ENCODE peak calls at places on chromosomes 1 and 21, in ten cellular contexts. C is PC-3; M is IMR-90; T is lung; Y is fibroblast of lung; G is right lobe of liver; O is CD8-positive, alpha-beta T cell; I is heart right ventricle; Z is psoas muscle; P is A673. H is an unnamed sample. For H3K27me3 and H3K4me1, the result is how much of the 10 kb centered on the place peaks cover.

GRCh38 chr1:217977943-217978342 is 307.1 kb upstream of the RRP15 start:
- DNase-seq in I (no peak), Z (no peak), O (no peak), C (no peak), G (no peak), Y (no peak), M (no peak), P (no peak), T (no peak), H (no peak)

GRCh38 chr1:90045853-90046563 is 51.1 kb downstream of the ZNF326 start:
- DNase-seq in T (no peak), P (peak), M (peak), I (no peak), Y (peak), Z (no peak), G (no peak), C (peak), O (no peak), H (peak)

GRCh38 chr1:36161656-36162531 is 5.9 kb downstream of the MAP7D1 start:
- DNase-seq in I (no peak), M (no peak), Z (no peak), Y (no peak), O (peak), T (peak), G (no peak), P (no peak), C (peak), H (no peak)

GRCh38 chr21:35635261-35635660 is 425.1 kb downstream of the SETD4 start:
- DNase-seq in G (no peak), T (no peak), C (peak), Z (no peak), M (peak), Y (peak), O (no peak), P (no peak), I (no peak), H (no peak)

GRCh38 chr1:101371259-101371658 is 134.4 kb downstream of the S1PR1 start:
- DNase-seq in O (no peak), T (no peak), Y (peak), I (no peak), G (no peak), C (peak), Z (no peak), P (no peak), M (peak), H (no peak)

GRCh38 chr1:53949023-53949611 is 3.0 kb downstream of the LRRC42 start:
- DNase-seq in Y (peak), C (peak), M (peak), Z (no peak), G (no peak), O (no peak), T (no peak), P (peak), I (peak), H (peak)

GRCh38 chr1:183633676-183634343 is 1.8 kb downstream of the ARPC5 start:
- DNase-seq in I (no peak), P (peak), T (no peak), Y (peak), O (no peak), C (peak), G (no peak), M (peak), Z (no peak), H (peak)

GRCh38 chr1:92444351-92444750 is 42.4 kb downstream of the GFI1 start:
- DNase-seq in P (no peak), O (no peak), G (no peak), T (no peak), Y (peak), Z (no peak), C (peak), I (no peak), M (peak), H (no peak)

GRCh38 chr1:212916395-212917133 is 33.8 kb upstream of the VASH2 start:
- DNase-seq in Z (peak), Y (peak), O (no peak), T (peak), M (peak), G (no peak), P (peak), I (peak), C (no peak), H (peak)

GRCh38 chr21:41967708-41968107 is 13.9 kb upstream of the C2CD2 start:
- DNase-seq in Z (no peak), C (no peak), G (no peak), P (no peak), M (no peak), T (no peak), O (no peak), Y (no peak), I (no peak), H (no peak)

GRCh38 chr1:201999625-202000238 is 10.7 kb upstream of the ELF3 start:
- DNase-seq in Z (no peak), G (no peak), T (no peak), C (peak), O (no peak), M (peak), Y (peak), P (peak), I (peak), H (peak)

GRCh38 chr1:72851597-72851996 is 569.3 kb upstream of the NEGR1 start:
- DNase-seq in G (no peak), I (no peak), Z (no peak), T (no peak), Y (no peak), O (no peak), M (no peak), C (no peak), P (peak), H (no peak)

GRCh38 chr1:10764296-10764798 is 32.1 kb downstream of the CASZ1 start:
- DNase-seq in P (no peak), O (no peak), Y (no peak), C (no peak), Z (no peak), I (no peak), G (no peak), M (no peak), T (no peak), H (no peak)

GRCh38 chr21:39387461-39388037 is 38.7 kb upstream of the HMGN1 start:
- DNase-seq in T (peak), M (peak), Z (peak), G (peak), P (peak), O (peak), I (peak), Y (peak), C (peak), H (peak)

GRCh38 chr21:39384674-39385298 is 35.9 kb upstream of the HMGN1 start:
- DNase-seq in G (no peak), O (no peak), T (no peak), C (peak), Y (peak), M (peak), I (no peak), Z (no peak), P (no peak), H (no peak)

GRCh38 chr21:39386899-39387298 is 38.0 kb upstream of the HMGN1 start:
- DNase-seq in I (no peak), O (no peak), G (no peak), P (no peak), Z (no peak), M (no peak), T (no peak), Y (no peak), C (no peak), H (no peak)

GRCh38 chr21:39385299-39386145 is 36.6 kb upstream of the HMGN1 start:
- DNase-seq in T (peak), O (peak), Z (peak), G (peak), I (peak), P (peak), C (no peak), M (peak), Y (peak), H (peak)

DNA sequence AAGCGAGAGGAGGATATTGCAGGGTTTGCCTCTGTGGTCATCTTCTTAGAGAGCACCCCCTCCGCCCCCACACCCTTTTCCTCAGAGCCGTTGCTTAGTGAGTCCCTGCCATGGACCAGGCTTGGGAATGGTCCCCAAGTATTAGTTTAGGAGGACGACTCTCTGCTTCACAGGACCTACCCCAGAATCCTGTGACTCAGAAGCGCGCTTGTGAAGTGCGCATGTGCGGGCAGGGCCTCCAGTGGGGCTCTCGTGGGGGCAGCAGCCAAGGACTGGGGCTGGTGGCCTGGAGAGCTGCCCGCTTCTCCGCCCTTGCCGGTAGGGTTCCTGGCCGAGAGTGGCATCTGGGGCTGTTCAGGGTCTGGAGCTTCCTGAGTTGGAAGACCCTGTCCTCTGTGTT is 37.3 kb upstream of the HMGN1 start:
- DNase-seq in Y (peak), M (no peak), O (no peak), T (peak), C (no peak), Z (peak), G (no peak), P (no peak), I (peak), H (peak)
- H3K4me3 ChIP-seq in Y (peak), M (peak), O (peak), T (no peak), C (no peak), Z (peak), G (peak), P (peak), I (peak), H (peak)

DNA sequence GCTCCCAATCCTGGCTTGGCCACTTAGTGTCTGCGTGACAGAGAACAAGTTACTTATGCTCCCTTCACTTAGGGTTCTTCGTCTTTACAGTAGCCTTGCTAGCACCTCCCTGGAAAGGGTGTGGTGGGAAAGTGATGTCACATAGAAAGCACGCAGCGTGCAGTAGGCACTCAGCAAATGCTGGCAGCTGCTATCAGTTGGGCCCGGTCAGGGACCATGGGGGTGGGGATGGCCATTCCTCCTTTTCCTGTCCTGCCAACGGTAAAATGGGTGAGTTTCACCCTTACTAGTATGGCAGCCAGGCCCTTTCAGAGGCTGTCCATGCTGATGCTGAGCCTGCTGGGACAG is 6.2 kb upstream of the KCNA10 start:
- DNase-seq in O (no peak), C (no peak), Y (no peak), T (no peak), G (no peak), M (no peak), Z (no peak), P (no peak), I (no peak), H (no peak)
- H3K27me3 ChIP-seq in O (under half), C (half or more), Y (under half), T (under half), G (under half), M (under half), Z (under half), P (under half), I (under half), H (under half)

GRCh38 chr1:206946261-206946660 is at the start of gene PIGR:
- DNase-seq in Y (no peak), G (peak), T (peak), C (no peak), I (no peak), M (no peak), P (no peak), Z (no peak), O (no peak), H (no peak)
- H3K4me1 ChIP-seq in Y (under half), G (under half), T (under half), C (under half), I (under half), M (under half), P (under half), Z (under half), O (under half), H (under half)

GRCh38 chr1:173798078-173798477 is 26.4 kb upstream of the DARS2 start:
- DNase-seq in M (no peak), Z (no peak), T (no peak), C (peak), I (no peak), O (no peak), Y (no peak), P (no peak), G (no peak), H (no peak)
- H3K4me3 ChIP-seq in M (no peak), Z (no peak), T (no peak), C (no peak), I (no peak), O (no peak), Y (no peak), P (no peak), G (no peak), H (no peak)

DNA sequence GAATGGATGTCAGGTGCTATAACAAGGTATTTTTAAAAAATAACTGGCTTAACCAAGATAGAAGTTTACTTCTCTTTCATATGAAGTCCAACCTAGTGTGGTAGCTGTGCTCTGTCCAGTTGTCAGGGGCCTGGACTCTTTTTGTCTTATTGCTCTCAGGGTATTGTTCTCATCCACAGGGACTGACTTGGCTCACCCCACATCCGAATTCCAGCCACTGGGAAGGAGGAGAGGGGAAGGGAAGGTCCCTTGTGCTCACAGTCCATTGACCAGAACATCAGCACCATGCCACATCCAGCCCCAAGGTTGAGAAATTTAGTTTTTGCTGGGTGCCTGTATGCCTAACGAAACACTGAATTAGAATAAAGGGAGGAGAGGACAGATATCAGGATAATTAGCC is 8.7 kb downstream of the EEIG2 start:
- DNase-seq in Y (no peak), G (no peak), T (no peak), O (no peak), M (no peak), Z (no peak), C (no peak), I (no peak), P (no peak), H (no peak)
- H3K27me3 ChIP-seq in Y (under half), G (under half), T (under half), O (under half), M (under half), Z (under half), C (under half), I (under half), P (under half), H (under half)

GRCh38 chr1:116574581-116575291 is 3.9 kb upstream of the CD58 start:
- DNase-seq in C (peak), P (peak), T (peak), I (peak), Y (peak), Z (peak), M (peak), G (no peak), O (peak), H (peak)

GRCh38 chr1:116581323-116581885 is 10.6 kb upstream of the CD58 start:
- DNase-seq in P (no peak), T (no peak), G (no peak), Z (no peak), C (no peak), O (no peak), Y (no peak), M (no peak), I (no peak), H (no peak)

GRCh38 chr1:116579253-116579875 is 8.5 kb upstream of the CD58 start:
- DNase-seq in C (no peak), I (peak), G (no peak), P (no peak), Z (no peak), T (no peak), Y (no peak), O (no peak), M (no peak), H (no peak)

GRCh38 chr1:116585886-116586285 is 15.1 kb upstream of the CD58 start:
- DNase-seq in Z (no peak), T (no peak), Y (no peak), P (no peak), C (no peak), I (no peak), M (no peak), G (no peak), O (no peak), H (no peak)

GRCh38 chr1:116580446-116581322 is 9.9 kb upstream of the CD58 start:
- DNase-seq in C (no peak), P (no peak), I (no peak), O (no peak), M (no peak), Z (no peak), G (no peak), T (no peak), Y (no peak), H (no peak)
- H3K4me1 ChIP-seq in C (under half), P (under half), I (under half), O (under half), M (under half), Z (under half), G (under half), T (under half), Y (under half), H (under half)

H was measured in BE2C.